ENCODE peak calls at places on chromosomes 4 and X, in five cellular contexts. M, C, S, D and R are unnamed samples.

GRCh38 chr4:30717208-30718020 is 2.8 kb upstream of the PCDH7 start:
- DNase-seq in M (peak), C (peak), S (peak), D (peak), R (peak)

GRCh38 chr4:28677808-28678207 is 1817.2 kb downstream of the STIM2 start:
- DNase-seq in M (no peak), C (no peak), S (no peak), D (no peak), R (no peak)

GRCh38 chr4:72418458-72418857 is 150.6 kb downstream of the ADAMTS3 start:
- DNase-seq in M (peak), C (peak), S (peak), D (no peak), R (peak)

GRCh38 chr4:182245541-182246245 is 2.5 kb downstream of the TENM3 start:
- DNase-seq in M (peak), C (peak), S (peak), D (no peak), R (peak)

GRCh38 chrX:41931591-41931990 is 8.2 kb upstream of the CASK start:
- DNase-seq in M (no peak), C (no peak), S (no peak), D (no peak), R (no peak)

GRCh38 chr4:74624351-74625151 is 169.8 kb downstream of the BTC start:
- DNase-seq in M (peak), C (peak), S (peak), D (no peak), R (peak)

GRCh38 chr4:26803462-26803861 is 57.2 kb upstream of the STIM2 start:
- DNase-seq in M (no peak), C (no peak), S (peak), D (no peak), R (no peak)

GRCh38 chr4:155629183-155629825 is 37.3 kb upstream of the GUCY1A1 start:
- DNase-seq in M (no peak), C (peak), S (peak), D (no peak), R (no peak)

GRCh38 chr4:107837298-107837697 is 12.6 kb downstream of the SGMS2 start:
- DNase-seq in M (no peak), C (no peak), S (no peak), D (peak), R (no peak)

GRCh38 chr4:139666735-139667266 is 1.2 kb downstream of the MGST2 start:
- DNase-seq in M (peak), C (peak), S (no peak), D (peak), R (peak)

GRCh38 chr4:135705343-135705742 is 1503.8 kb upstream of the PABPC4L start:
- DNase-seq in M (no peak), C (no peak), S (no peak), D (no peak), R (no peak)

GRCh38 chr4:170656506-170656905 is 566.8 kb upstream of the AADAT start:
- DNase-seq in M (no peak), C (no peak), S (no peak), D (no peak), R (no peak)

GRCh38 chrX:446243-446642 is 59.5 kb upstream of the PPP2R3B start:
- DNase-seq in M (no peak), C (no peak), S (no peak), D (peak), R (no peak)

GRCh38 chr4:111274486-111274885 is 651.6 kb upstream of the PITX2 start:
- DNase-seq in M (no peak), C (no peak), S (no peak), D (no peak), R (no peak)

GRCh38 chr4:184684491-184685189 is 35.1 kb downstream of the PRIMPOL start:
- DNase-seq in M (no peak), C (peak), S (no peak), D (peak), R (no peak)

GRCh38 chr4:57424231-57424897 is 314.2 kb upstream of the IGFBP7 start:
- DNase-seq in M (peak), C (peak), S (peak), D (no peak), R (peak)